ENCODE peak calls at places on chromosomes 2 and 18, in nine cellular contexts. N is stomach, H is H9, A is right atrium auricular region, V is IMR-90, T is HL-60, Y is heart right ventricle, U is adrenal gland, B is body of pancreas. J is an unnamed sample.

GRCh38 chr2:143071185-143071876 is 57.9 kb upstream of the ARHGAP15 start:
- DNase-seq in N (no peak), H (no peak), A (no peak), V (no peak), T (no peak), Y (no peak), U (no peak), B (no peak), J (no peak)

GRCh38 chr2:102238778-102239177 is 52.0 kb downstream of the IL1RL2 start:
- DNase-seq in N (no peak), H (no peak), A (no peak), V (no peak), T (no peak), Y (no peak), U (no peak), B (no peak), J (no peak)

GRCh38 chr2:48715042-48715899 is 40.3 kb downstream of the LHCGR start:
- DNase-seq in N (peak), H (no peak), A (peak), V (peak), T (no peak), Y (peak), U (peak), B (no peak), J (no peak)

GRCh38 chr2:121075006-121075545 is 209.9 kb downstream of the TFCP2L1 start:
- DNase-seq in N (peak), H (peak), A (no peak), V (peak), T (no peak), Y (no peak), U (peak), B (peak), J (no peak)

GRCh38 chr2:164703915-164704706 is 82.8 kb upstream of the GRB14 start:
- DNase-seq in N (no peak), H (no peak), A (no peak), V (no peak), T (no peak), Y (no peak), U (no peak), B (no peak), J (no peak)

GRCh38 chr2:55460562-55460961 is 40.9 kb upstream of the CCDC88A start:
- DNase-seq in N (no peak), H (no peak), A (no peak), V (peak), T (no peak), Y (no peak), U (no peak), B (no peak), J (no peak)

GRCh38 chr2:152755029-152755428 is 36.6 kb downstream of the ARL6IP6 start:
- DNase-seq in N (no peak), H (peak), A (no peak), V (no peak), T (no peak), Y (no peak), U (peak), B (peak), J (no peak)

GRCh38 chr2:138724765-138725459 is 55.3 kb downstream of the NXPH2 start:
- DNase-seq in N (no peak), H (no peak), A (no peak), V (no peak), T (no peak), Y (no peak), U (no peak), B (no peak), J (no peak)

GRCh38 chr2:29606105-29606871 is 315.1 kb downstream of the ALK start:
- DNase-seq in N (no peak), H (no peak), A (no peak), V (peak), T (no peak), Y (no peak), U (no peak), B (no peak), J (no peak)

GRCh38 chr18:22057908-22058527 is 111.4 kb upstream of the GATA6 start:
- DNase-seq in N (peak), H (no peak), A (no peak), V (no peak), T (no peak), Y (no peak), U (peak), B (peak), J (no peak)

GRCh38 chr2:240392948-240393830 is 42.3 kb upstream of the GPC1 start:
- DNase-seq in N (no peak), H (peak), A (no peak), V (no peak), T (no peak), Y (no peak), U (peak), B (peak), J (peak)

GRCh38 chr2:32683520-32684086 is 55.8 kb downstream of the TTC27 start:
- DNase-seq in N (no peak), H (no peak), A (no peak), V (peak), T (no peak), Y (peak), U (no peak), B (no peak), J (no peak)

GRCh38 chr18:74760436-74760835 is 162.8 kb downstream of the ZNF407 start:
- DNase-seq in N (no peak), H (no peak), A (no peak), V (no peak), T (no peak), Y (no peak), U (no peak), B (no peak), J (no peak)

GRCh38 chr2:39696072-39696471 is 30.4 kb downstream of the TMEM178A start:
- DNase-seq in N (no peak), H (no peak), A (no peak), V (peak), T (no peak), Y (no peak), U (no peak), B (no peak), J (no peak)
- H3K27ac ChIP-seq in N (no peak), H (no peak), A (peak), V (peak), T (no peak), Y (peak), U (no peak), B (no peak), J (no peak)

DNA sequence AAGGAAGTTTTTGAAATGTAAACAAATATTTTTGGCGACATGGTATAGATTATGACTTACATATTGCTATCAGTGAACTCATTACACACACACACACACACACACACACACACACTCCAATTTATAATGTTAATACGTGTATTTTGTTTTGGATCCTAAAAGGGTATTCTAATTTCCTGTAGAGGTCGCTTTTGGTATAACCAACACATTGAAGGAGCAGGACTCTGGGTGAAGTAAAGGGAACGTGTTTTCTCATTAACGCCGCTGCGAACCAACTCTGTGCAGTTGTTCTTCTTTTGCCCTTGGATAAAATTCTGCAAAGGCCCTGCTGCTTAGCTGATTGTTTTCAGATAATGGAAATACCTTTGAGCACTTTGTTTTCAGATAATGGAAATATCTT is 190.4 kb downstream of the PMAIP1 start:
- DNase-seq in N (no peak), H (no peak), A (no peak), V (no peak), T (no peak), Y (no peak), U (no peak), B (no peak), J (no peak)
- TF ChIP-seq CTCF in N (no peak), H (peak), A (peak), V (no peak), T (no peak), Y (no peak), U (peak), B (no peak), J (no peak)

GRCh38 chr2:28539095-28539494 is 43.2 kb downstream of the PLB1 start:
- DNase-seq in N (no peak), H (no peak), A (no peak), V (no peak), T (no peak), Y (peak), U (no peak), B (no peak), J (no peak)
- H3K27ac ChIP-seq in N (no peak), H (no peak), A (no peak), V (no peak), T (no peak), Y (no peak), U (no peak), B (no peak), J (no peak)

GRCh38 chr2:145757503-145758290 is 1237.8 kb upstream of the ZEB2 start:
- DNase-seq in N (no peak), H (no peak), A (no peak), V (no peak), T (no peak), Y (no peak), U (no peak), B (no peak), J (no peak)
- TF ChIP-seq CTCF in N (no peak), H (no peak), A (no peak), V (no peak), T (no peak), Y (no peak), U (no peak), B (no peak), J (no peak)

DNA sequence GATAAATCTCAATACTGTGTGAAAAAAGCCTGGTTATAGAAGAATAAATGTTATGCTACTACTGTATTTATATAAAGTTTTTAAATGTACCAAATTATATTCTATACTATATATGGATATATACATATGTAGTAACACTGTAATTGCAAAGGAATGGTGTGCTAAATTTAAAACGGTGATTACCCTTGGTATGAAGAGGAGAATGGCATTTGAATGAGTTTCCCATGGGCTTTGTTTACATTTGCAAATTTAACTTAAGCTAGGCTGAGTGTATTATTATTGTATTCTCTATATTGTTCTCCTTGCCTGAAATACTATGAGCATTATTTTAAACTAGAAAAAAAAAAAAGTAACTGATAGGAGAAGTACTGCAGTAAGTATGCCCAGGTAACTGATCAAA is 4.7 kb upstream of the SP3 start:
- DNase-seq in N (no peak), H (no peak), A (no peak), V (peak), T (no peak), Y (no peak), U (no peak), B (no peak), J (no peak)
- H3K27ac ChIP-seq in N (no peak), H (no peak), A (no peak), V (no peak), T (no peak), Y (no peak), U (no peak), B (no peak), J (no peak)

DNA sequence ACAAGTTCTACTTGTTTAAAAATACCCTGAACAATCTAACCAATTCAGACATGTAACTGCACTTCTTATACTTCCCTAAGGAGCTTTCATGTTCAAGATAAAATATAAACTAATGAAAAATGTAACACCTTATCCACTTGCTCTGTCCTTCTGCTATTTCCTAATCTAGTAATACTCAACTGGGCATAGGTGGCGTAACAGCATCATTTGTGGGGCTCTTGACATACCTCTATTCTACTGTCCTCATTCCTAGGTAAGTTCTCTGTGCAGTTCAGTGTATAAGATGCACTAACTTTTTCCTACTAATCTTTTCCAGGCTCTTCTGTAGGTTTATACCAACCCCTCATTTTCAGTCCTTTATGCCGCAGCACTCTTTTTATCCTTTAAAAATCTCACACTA is 36.7 kb downstream of the PRKD3 start:
- DNase-seq in N (no peak), H (no peak), A (no peak), V (no peak), T (no peak), Y (no peak), U (no peak), B (no peak), J (no peak)
- TF ChIP-seq CTCF in N (no peak), H (peak), A (peak), V (no peak), T (no peak), Y (peak), U (no peak), B (no peak), J (no peak)